ENCODE peak calls at places on chromosome 5, in four cellular contexts. One of them, this sample, is unnamed.

GRCh38 chr5:6446626-6447309 is 1.9 kb upstream of the UBE2QL1 start:
- DNase-seq in MM.1S: no peak
- DNase-seq in GM23338: peak
- DNase-seq in HCT116: no peak
- DNase-seq in this sample: no peak

GRCh38 chr5:12662545-12663314 is 758.5 kb upstream of the CTNND2 start:
- DNase-seq in MM.1S: no peak
- DNase-seq in GM23338: peak
- DNase-seq in HCT116: no peak
- DNase-seq in this sample: no peak

GRCh38 chr5:166845044-166845443 is 1446.4 kb upstream of the WWC1 start:
- DNase-seq in MM.1S: peak
- DNase-seq in GM23338: peak
- DNase-seq in HCT116: no peak
- DNase-seq in this sample: no peak

GRCh38 chr5:35785601-35786085 is 71.0 kb upstream of the IL7R start:
- DNase-seq in MM.1S: no peak
- DNase-seq in GM23338: no peak
- DNase-seq in HCT116: no peak
- DNase-seq in this sample: peak

GRCh38 chr5:166561759-166562158 is 1729.7 kb upstream of the WWC1 start:
- DNase-seq in MM.1S: no peak
- DNase-seq in GM23338: no peak
- DNase-seq in HCT116: no peak
- DNase-seq in this sample: no peak

GRCh38 chr5:131530706-131531331 is 104.2 kb downstream of the RAPGEF6 start:
- DNase-seq in MM.1S: no peak
- DNase-seq in GM23338: no peak
- DNase-seq in HCT116: no peak
- DNase-seq in this sample: no peak

GRCh38 chr5:52915176-52915875 is 73.8 kb upstream of the ITGA2 start:
- DNase-seq in MM.1S: peak
- DNase-seq in GM23338: peak
- DNase-seq in HCT116: peak
- DNase-seq in this sample: peak

GRCh38 chr5:109823597-109823996 is 133.9 kb downstream of the MAN2A1 start:
- DNase-seq in MM.1S: no peak
- DNase-seq in GM23338: no peak
- DNase-seq in HCT116: no peak
- DNase-seq in this sample: peak

GRCh38 chr5:78964889-78965288 is 20.2 kb downstream of the ARSB start:
- DNase-seq in MM.1S: peak
- DNase-seq in GM23338: peak
- DNase-seq in HCT116: peak
- DNase-seq in this sample: peak

GRCh38 chr5:128826290-128826689 is 139.0 kb upstream of the SLC27A6 start:
- DNase-seq in MM.1S: no peak
- DNase-seq in GM23338: no peak
- DNase-seq in HCT116: no peak
- DNase-seq in this sample: no peak

GRCh38 chr5:108801776-108802175 is 54.1 kb downstream of the FER start:
- DNase-seq in MM.1S: no peak
- DNase-seq in GM23338: no peak
- DNase-seq in HCT116: peak
- DNase-seq in this sample: peak

GRCh38 chr5:56693220-56693579 is 122.1 kb upstream of the MAP3K1 start:
- DNase-seq in MM.1S: no peak
- DNase-seq in GM23338: no peak
- DNase-seq in HCT116: no peak
- DNase-seq in this sample: no peak

GRCh38 chr5:28234356-28234968 is 1196.1 kb upstream of the CDH9 start:
- DNase-seq in MM.1S: no peak
- DNase-seq in GM23338: no peak
- DNase-seq in HCT116: no peak
- DNase-seq in this sample: peak

GRCh38 chr5:177303121-177303924 is at the start of the genes PRELID1 and RAB24:
- DNase-seq in MM.1S: peak
- DNase-seq in GM23338: peak
- DNase-seq in HCT116: no peak
- DNase-seq in this sample: peak

GRCh38 chr5:145499483-145499882 is 335.7 kb downstream of the PRELID2 start:
- DNase-seq in MM.1S: no peak
- DNase-seq in GM23338: peak
- DNase-seq in HCT116: no peak
- DNase-seq in this sample: no peak

GRCh38 chr5:66741394-66741793 is 145.2 kb downstream of the MAST4 start:
- DNase-seq in MM.1S: no peak
- DNase-seq in GM23338: no peak
- DNase-seq in HCT116: no peak
- DNase-seq in this sample: peak

GRCh38 chr5:36459191-36460135 is 146.9 kb upstream of the SLC1A3 start:
- DNase-seq in MM.1S: peak
- DNase-seq in GM23338: peak
- DNase-seq in HCT116: peak
- DNase-seq in this sample: peak

GRCh38 chr5:114744406-114744805 is 382.5 kb downstream of the KCNN2 start:
- DNase-seq in MM.1S: no peak
- DNase-seq in GM23338: no peak
- DNase-seq in HCT116: no peak
- DNase-seq in this sample: peak

GRCh38 chr5:150623152-150623877 is 17.1 kb upstream of the SYNPO start:
- DNase-seq in MM.1S: no peak
- DNase-seq in GM23338: no peak
- DNase-seq in HCT116: no peak
- DNase-seq in this sample: no peak

GRCh38 chr5:90898330-90899013 is 339.9 kb downstream of the ADGRV1 start:
- DNase-seq in MM.1S: no peak
- DNase-seq in GM23338: no peak
- DNase-seq in HCT116: no peak
- DNase-seq in this sample: peak

GRCh38 chr5:43305948-43306563 is 7.2 kb downstream of the HMGCS1 start:
- DNase-seq in MM.1S: peak
- DNase-seq in GM23338: peak
- DNase-seq in HCT116: peak
- DNase-seq in this sample: peak

GRCh38 chr5:148437249-148437648 is 53.5 kb downstream of the FBXO38 start:
- DNase-seq in MM.1S: no peak
- DNase-seq in GM23338: no peak
- DNase-seq in HCT116: no peak
- DNase-seq in this sample: no peak

GRCh38 chr5:55897905-55898304 is 46.7 kb downstream of the IL31RA start:
- DNase-seq in MM.1S: no peak
- DNase-seq in GM23338: no peak
- DNase-seq in HCT116: no peak
- DNase-seq in this sample: no peak

GRCh38 chr5:25094219-25094618 is 449.4 kb upstream of the CDH10 start:
- DNase-seq in MM.1S: no peak
- DNase-seq in GM23338: peak
- DNase-seq in HCT116: no peak
- DNase-seq in this sample: no peak

GRCh38 chr5:155728146-155728856 is 598.7 kb upstream of the SGCD start:
- DNase-seq in MM.1S: no peak
- DNase-seq in GM23338: peak
- DNase-seq in HCT116: no peak
- DNase-seq in this sample: no peak

GRCh38 chr5:176948458-176948857 is 49.3 kb upstream of the HK3 start:
- DNase-seq in MM.1S: no peak
- DNase-seq in GM23338: no peak
- DNase-seq in HCT116: no peak
- DNase-seq in this sample: no peak

GRCh38 chr5:67997892-67998457 is 217.6 kb upstream of the PIK3R1 start:
- DNase-seq in MM.1S: no peak
- DNase-seq in GM23338: no peak
- DNase-seq in HCT116: no peak
- DNase-seq in this sample: no peak

GRCh38 chr5:159049844-159050318 is 49.8 kb downstream of the EBF1 start:
- DNase-seq in MM.1S: no peak
- DNase-seq in GM23338: peak
- DNase-seq in HCT116: no peak
- DNase-seq in this sample: peak
- TF ChIP-seq EZH2 in MM.1S: no peak
- TF ChIP-seq EZH2 in GM23338: no peak
- TF ChIP-seq EZH2 in HCT116: no peak
- TF ChIP-seq EZH2 in this sample: no peak

DNA sequence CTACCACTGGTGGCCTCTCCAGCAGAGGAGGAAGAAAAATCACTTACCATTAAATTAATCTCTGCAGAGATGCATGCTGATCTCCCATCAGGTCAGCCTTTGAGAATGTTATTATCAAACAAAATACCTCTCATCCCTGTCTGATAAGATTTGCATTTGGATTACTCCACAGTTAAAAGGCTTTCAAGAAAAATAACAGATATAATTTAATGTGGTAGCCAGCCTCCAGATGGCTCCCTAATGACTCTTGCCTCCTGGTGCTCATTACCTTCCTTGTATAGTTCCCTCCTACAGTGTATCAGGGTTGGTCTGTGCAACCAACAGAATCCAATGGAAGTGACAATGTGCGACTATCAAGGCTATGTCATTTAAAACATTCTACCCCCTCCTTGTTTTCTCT is 63.6 kb upstream of the TNPO1 start:
- DNase-seq in MM.1S: no peak
- DNase-seq in GM23338: no peak
- DNase-seq in HCT116: no peak
- DNase-seq in this sample: no peak
- TF ChIP-seq CTCF in MM.1S: no peak
- TF ChIP-seq CTCF in GM23338: peak
- TF ChIP-seq CTCF in HCT116: no peak
- TF ChIP-seq CTCF in this sample: no peak

GRCh38 chr5:141989720-141990119 is 20.8 kb downstream of the RNF14 start:
- DNase-seq in MM.1S: no peak
- DNase-seq in GM23338: no peak
- DNase-seq in HCT116: no peak
- DNase-seq in this sample: no peak

GRCh38 chr5:141997358-141998006 is 15.3 kb downstream of the GNPDA1 start:
- DNase-seq in MM.1S: no peak
- DNase-seq in GM23338: no peak
- DNase-seq in HCT116: no peak
- DNase-seq in this sample: no peak

GRCh38 chr5:141994737-141995136 is 18.1 kb downstream of the GNPDA1 start:
- DNase-seq in MM.1S: no peak
- DNase-seq in GM23338: no peak
- DNase-seq in HCT116: no peak
- DNase-seq in this sample: no peak

GRCh38 chr5:141995656-141996055 is 17.2 kb downstream of the GNPDA1 start:
- DNase-seq in MM.1S: no peak
- DNase-seq in GM23338: no peak
- DNase-seq in HCT116: no peak
- DNase-seq in this sample: no peak

DNA sequence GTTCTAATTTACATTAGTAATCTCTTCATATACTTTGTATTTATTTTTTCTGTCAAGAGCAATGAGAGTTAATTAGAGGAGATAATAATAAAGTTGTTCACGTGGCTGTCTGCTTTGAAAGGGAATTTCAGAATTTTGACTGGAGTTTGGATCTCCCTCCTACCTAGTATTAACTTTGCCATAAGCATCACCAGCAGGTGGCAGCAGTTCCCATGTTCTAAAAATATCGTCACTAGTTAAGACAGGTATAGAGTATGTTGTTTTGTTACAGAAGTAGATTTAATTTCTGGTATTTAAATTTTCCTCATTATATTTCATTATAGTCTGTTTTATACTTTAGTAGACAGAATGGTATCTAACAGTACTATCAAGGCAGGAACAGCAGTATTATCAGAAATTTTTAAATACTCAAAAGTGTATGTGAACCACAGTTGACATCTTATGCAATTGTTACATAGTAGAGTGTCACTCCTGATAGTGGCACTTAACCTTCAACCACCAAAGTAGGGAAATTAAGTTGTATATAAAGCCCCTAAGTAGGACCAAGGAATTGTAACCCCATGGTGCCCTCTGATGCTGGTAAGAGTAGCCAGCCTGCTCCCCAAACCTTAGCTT is 20.4 kb downstream of the GNPDA1 start:
- DNase-seq in MM.1S: peak
- DNase-seq in GM23338: peak
- DNase-seq in HCT116: no peak
- DNase-seq in this sample: peak
- TF ChIP-seq EZH2phosphoT487 in MM.1S: no peak
- TF ChIP-seq EZH2phosphoT487 in GM23338: no peak
- TF ChIP-seq EZH2phosphoT487 in HCT116: no peak
- TF ChIP-seq EZH2phosphoT487 in this sample: no peak

GRCh38 chr5:17816947-17817346 is 182.7 kb downstream of the TAF11L14 start:
- DNase-seq in MM.1S: no peak
- DNase-seq in GM23338: no peak
- DNase-seq in HCT116: no peak
- DNase-seq in this sample: no peak

GRCh38 chr5:17813214-17813613 is 179.0 kb downstream of the TAF11L14 start:
- DNase-seq in MM.1S: no peak
- DNase-seq in GM23338: no peak
- DNase-seq in HCT116: no peak
- DNase-seq in this sample: peak

GRCh38 chr5:17819786-17820185 is 185.5 kb downstream of the TAF11L14 start:
- DNase-seq in MM.1S: no peak
- DNase-seq in GM23338: no peak
- DNase-seq in HCT116: no peak
- DNase-seq in this sample: peak

DNA sequence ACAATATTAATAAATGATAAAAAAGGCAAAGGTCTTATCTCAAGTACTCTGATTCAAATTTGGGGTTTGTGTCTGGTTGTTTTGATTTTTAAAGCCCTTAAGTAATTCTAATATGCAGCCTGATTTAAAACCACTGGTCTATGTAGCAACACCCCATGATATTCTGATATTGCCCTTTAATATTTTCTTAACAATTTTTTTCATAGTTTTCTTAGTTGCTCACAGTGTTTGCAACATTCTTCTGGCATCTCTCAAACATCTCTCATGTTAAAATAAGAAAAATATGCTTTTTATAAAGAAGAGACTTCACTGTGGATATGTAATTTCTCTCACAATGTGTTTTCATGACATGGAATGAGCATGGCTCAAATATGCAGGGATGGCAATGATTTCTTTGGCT is 183.7 kb downstream of the TAF11L14 start:
- DNase-seq in MM.1S: no peak
- DNase-seq in GM23338: no peak
- DNase-seq in HCT116: no peak
- DNase-seq in this sample: no peak
- TF ChIP-seq EZH2 in MM.1S: no peak
- TF ChIP-seq EZH2 in GM23338: no peak
- TF ChIP-seq EZH2 in HCT116: no peak
- TF ChIP-seq EZH2 in this sample: no peak

DNA sequence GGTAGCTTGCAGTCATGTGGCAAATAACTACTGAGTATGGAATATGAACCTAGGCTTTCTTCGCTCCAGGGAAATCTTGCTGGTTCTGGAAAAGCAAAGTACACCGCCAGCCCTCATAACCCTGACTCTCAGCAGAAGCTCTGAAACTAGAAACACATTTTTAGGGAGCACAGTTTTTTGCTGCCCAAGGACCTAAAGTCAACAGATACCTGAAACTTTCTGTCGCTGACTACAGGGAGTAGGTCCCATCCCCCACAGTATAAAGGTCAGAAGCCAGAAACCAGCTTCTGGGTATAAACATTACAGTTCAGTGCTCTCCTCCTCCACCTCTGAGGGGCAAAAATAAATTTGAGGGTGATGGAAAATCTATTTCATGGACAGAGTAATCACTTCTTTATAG is 3.0 kb downstream of the ATOX1 start:
- DNase-seq in MM.1S: peak
- DNase-seq in GM23338: no peak
- DNase-seq in HCT116: no peak
- DNase-seq in this sample: no peak
- TF ChIP-seq CTCF in MM.1S: no peak
- TF ChIP-seq CTCF in GM23338: no peak
- TF ChIP-seq CTCF in HCT116: no peak
- TF ChIP-seq CTCF in this sample: no peak